ENCODE peak calls at places on chromosomes 13 and 19, in six cellular contexts. E is PC-3, O is AG04450, M is thoracic aorta, F is Karpas-422, W is pancreas. S is an unnamed sample.
A peak's percentile ranks its signal among the peaks of the same experiment; 100 is the strongest.

GRCh38 chr19:9144920-9145319 is 4.7 kb downstream of the ZNF317 start:
- DNase-seq in W (no peak), F (no peak), M (no peak), E (no peak), O (no peak), S (no peak)

GRCh38 chr19:10885241-10886169 is 14.2 kb downstream of the CARM1 start:
- DNase-seq in M (no peak), O (no peak), E (no peak), F (no peak), W (no peak), S (no peak)

GRCh38 chr13:77760893-77761292 is 63.4 kb downstream of the SLAIN1 start:
- DNase-seq in O (no peak), M (no peak), E (no peak), F (no peak), W (no peak), S (no peak)

GRCh38 chr13:95641961-95642621 is 2.4 kb downstream of the DZIP1 start:
- DNase-seq in M (no peak), E (no peak), W (peak; percentile 77), F (no peak), O (no peak), S (peak; percentile 6)

GRCh38 chr19:2154587-2155075 is 3.3 kb upstream of the AP3D1 start:
- DNase-seq in W (no peak), O (no peak), E (peak; percentile 82), M (no peak), F (no peak), S (no peak)

GRCh38 chr19:33879818-33880575 is 83.3 kb downstream of the KCTD15 start:
- DNase-seq in E (no peak), O (no peak), W (peak; percentile 63), F (no peak), M (no peak), S (no peak)

GRCh38 chr19:54574051-54574450 is 461 bp downstream of the LILRA2 start:
- DNase-seq in W (no peak), M (no peak), E (no peak), F (no peak), O (no peak), S (no peak)

GRCh38 chr19:35553385-35554000 is 8.1 kb downstream of the TMEM147 start:
- DNase-seq in O (no peak), W (no peak), M (no peak), F (no peak), E (no peak), S (no peak)

GRCh38 chr13:44237276-44237767 is 136.3 kb upstream of the SERP2 start:
- DNase-seq in F (no peak), O (peak; percentile 64), E (peak; percentile 43), M (peak; percentile 51), W (no peak), S (peak; percentile 69)

GRCh38 chr13:48125794-48126228 is 30.9 kb upstream of the MED4 start:
- DNase-seq in E (no peak), F (no peak), M (no peak), O (no peak), W (no peak), S (no peak)

GRCh38 chr13:48126944-48127814 is 32.3 kb upstream of the MED4 start:
- DNase-seq in F (peak; percentile 83), E (peak; percentile 66), O (no peak), W (no peak), M (peak; percentile 25), S (peak; percentile 3)

GRCh38 chr13:48120246-48120645 is 25.3 kb upstream of the MED4 start:
- DNase-seq in M (no peak), F (no peak), O (no peak), W (no peak), E (no peak), S (no peak)

GRCh38 chr13:48121733-48122132 is 26.8 kb upstream of the MED4 start:
- DNase-seq in O (no peak), E (no peak), F (no peak), M (no peak), W (no peak), S (no peak)

DNA sequence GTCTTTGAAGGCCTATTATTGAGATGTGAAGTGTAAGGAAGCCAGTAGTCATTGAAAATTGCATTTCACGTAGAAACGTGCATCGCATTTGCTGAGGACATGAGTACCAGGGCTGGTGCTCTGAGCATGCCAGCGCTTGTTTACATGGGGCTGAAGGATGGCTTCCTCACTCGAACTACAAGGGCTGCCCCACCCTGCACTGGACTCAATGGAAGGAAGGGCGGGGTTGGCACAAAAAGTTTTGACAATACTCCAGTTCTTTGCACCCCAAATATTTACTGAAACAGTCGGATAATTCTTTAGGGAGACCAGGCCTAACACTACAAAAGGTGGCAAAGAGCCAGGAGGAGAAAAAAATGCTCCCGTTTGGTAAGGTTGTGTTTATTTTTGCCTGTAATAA is 28.9 kb upstream of the MED4 start:
- DNase-seq in F (no peak), O (no peak), E (no peak), W (no peak), M (no peak), S (no peak)
- H3K27ac ChIP-seq in F (no peak overlapping the region), O (no peak overlapping the region), E (no peak overlapping the region), W (no peak overlapping the region), M (peak overlapping the region; percentile 83), S (no peak overlapping the region)

DNA sequence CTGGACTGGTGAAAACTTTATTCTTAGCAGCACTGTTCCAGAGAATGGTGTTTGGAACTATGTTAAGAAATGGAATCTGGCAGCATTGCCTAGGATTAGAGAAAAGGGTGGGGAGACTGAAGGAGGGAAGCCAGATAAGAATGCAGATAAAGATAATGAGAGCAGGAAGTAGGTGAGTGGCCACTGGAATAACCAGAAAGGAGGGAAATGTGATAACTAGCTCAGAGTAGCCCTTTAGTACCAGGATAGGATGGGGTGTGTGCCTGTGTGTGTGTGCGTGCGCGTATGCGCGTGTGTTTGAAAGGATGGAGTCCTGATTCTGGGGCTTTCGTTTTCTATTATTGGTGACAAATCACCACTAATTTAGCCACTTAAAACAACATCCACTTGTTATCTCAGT is 33.4 kb upstream of the FRY start:
- DNase-seq in O (no peak), M (no peak), F (no peak), E (no peak), W (no peak), S (no peak)
- H3K27ac ChIP-seq in O (no peak overlapping the region), M (peak overlapping the region; percentile 53), F (no peak overlapping the region), E (no peak overlapping the region), W (no peak overlapping the region), S (no peak overlapping the region)

GRCh38 chr19:53161123-53161522 is 2.3 kb upstream of the ZNF347 start:
- DNase-seq in F (no peak), O (no peak), W (no peak), M (no peak), E (no peak), S (no peak)

GRCh38 chr19:53157601-53158000 is 1.3 kb downstream of the ZNF347 start:
- DNase-seq in O (no peak), E (peak; percentile 25), F (no peak), M (no peak), W (no peak), S (no peak)

GRCh38 chr19:53156888-53157287 is 2.0 kb downstream of the ZNF347 start:
- DNase-seq in F (no peak), M (no peak), W (no peak), O (no peak), E (no peak), S (no peak)

GRCh38 chr19:53160350-53160749 is 1.5 kb upstream of the ZNF347 start:
- DNase-seq in O (no peak), W (no peak), F (no peak), M (no peak), E (no peak), S (no peak)

DNA sequence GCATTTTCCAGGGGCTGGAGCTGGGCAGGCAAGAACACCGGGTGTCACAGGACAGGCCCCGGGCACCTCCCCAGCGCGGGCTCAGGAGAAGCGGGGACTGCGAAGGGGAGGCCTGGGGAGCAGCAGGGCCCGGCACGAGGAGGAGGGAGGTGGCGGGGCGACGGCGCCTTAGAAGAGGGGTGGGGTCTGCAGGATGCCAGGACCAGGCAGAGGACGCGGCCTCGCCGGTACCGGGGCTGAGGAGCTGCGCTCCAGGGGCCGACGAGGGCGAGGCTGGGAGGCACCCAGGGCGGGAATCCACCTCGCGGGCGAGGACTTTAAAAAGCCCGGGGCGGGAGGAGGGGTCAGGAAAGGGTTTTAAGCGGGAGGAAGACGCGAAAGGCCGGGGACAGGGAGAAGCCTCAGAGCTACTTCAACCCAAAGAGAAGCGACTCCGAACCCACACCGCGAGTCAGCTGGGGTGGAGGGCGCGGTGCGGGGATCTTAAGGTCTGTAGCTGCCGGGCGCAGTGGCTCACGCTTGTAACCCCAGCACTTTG is 665 bp downstream of the ZNF347 start:
- DNase-seq in O (no peak), M (no peak), E (peak; percentile 41), F (peak; percentile 79), W (peak; percentile 77), S (peak; percentile 6)
- H3K27ac ChIP-seq in O (no peak overlapping the region), M (peak overlapping the region; percentile 69), E (no peak overlapping the region), F (peak overlapping the region; percentile 22), W (peak overlapping the region; percentile 22), S (peak overlapping the region; percentile 71)

GRCh38 chr19:17751103-17751911 is at the start of gene FCHO1:
- DNase-seq in O (no peak), F (peak; percentile 94), E (no peak), M (no peak), W (no peak), S (peak; percentile 67)

GRCh38 chr19:17753976-17754375 is 2.7 kb downstream of the FCHO1 start:
- DNase-seq in F (no peak), M (no peak), O (no peak), E (no peak), W (no peak), S (peak; percentile 76)

GRCh38 chr19:17751912-17752273 is 616 bp downstream of the FCHO1 start:
- DNase-seq in F (peak; percentile 57), O (no peak), W (no peak), E (no peak), M (no peak), S (peak; percentile 9)

GRCh38 chr19:17754634-17755532 is 3.6 kb downstream of the FCHO1 start:
- DNase-seq in W (no peak), E (no peak), O (no peak), F (peak; percentile 65), M (no peak), S (no peak)

DNA sequence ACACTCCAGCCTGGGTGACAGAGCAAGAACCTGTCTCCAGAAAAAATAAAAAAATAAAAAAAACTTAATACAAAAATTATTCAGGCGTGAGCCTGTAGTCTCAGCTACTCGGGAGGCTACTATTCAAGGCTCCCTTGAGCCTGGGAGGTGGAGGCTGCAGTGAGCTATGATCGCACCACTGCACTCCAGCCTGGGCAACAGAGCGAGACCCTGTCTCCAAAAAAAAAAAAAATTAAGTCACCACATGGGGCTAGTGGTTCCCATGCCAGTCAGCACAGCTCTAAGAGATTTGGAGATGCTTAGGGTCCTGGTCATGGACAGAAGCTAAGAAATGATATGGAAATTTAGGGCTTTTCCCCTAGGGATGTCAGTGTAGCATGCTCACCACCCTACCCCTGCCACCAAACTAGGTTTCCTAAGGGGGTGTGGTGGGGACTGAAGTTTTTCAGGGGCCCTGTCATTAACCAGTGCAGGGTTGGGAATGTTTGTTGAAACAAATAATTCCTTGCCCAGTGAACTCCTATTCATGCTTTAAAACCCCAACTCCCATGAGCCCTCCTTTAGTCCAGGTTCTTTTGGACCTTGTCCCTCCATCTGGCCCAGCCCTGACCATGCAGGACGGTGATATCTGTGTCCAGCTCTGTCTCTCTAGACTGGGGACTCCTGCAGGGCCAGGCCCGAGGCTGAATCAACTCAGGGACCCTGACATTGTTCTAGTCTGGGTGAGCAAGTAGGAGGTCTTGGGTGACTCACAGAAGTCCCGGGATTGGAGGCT is 1.8 kb downstream of the FCHO1 start:
- DNase-seq in F (peak; percentile 75), E (no peak), M (no peak), W (no peak), O (no peak), S (no peak)
- H3K27ac ChIP-seq in F (peak overlapping the region; percentile 87), E (no peak overlapping the region), M (no peak overlapping the region), W (no peak overlapping the region), O (no peak overlapping the region), S (peak overlapping the region; percentile 99)

S was measured in substantia nigra.